ENCODE peak calls at places on chromosomes 12 and 14, in seven cellular contexts. K is Karpas-422; G is CD8-positive, alpha-beta memory T cell; V is AG04450; R is CD8-positive, alpha-beta T cell; C is aorta; U is fibroblast of lung. I is an unnamed sample.
A peak's percentile ranks its signal among the peaks of the same experiment; 100 is the strongest.

GRCh38 chr12:21428241-21428640 is 9.2 kb upstream of the PYROXD1 start:
- DNase-seq in R (no peak), C (no peak), K (no peak), V (no peak), U (peak; percentile 28), G (no peak), I (no peak)

GRCh38 chr12:113561381-113561780 is 89.7 kb upstream of the LHX5 start:
- DNase-seq in K (no peak), G (no peak), V (no peak), C (no peak), U (no peak), R (no peak), I (no peak)

GRCh38 chr12:69161835-69162234 is 77.5 kb upstream of the CPSF6 start:
- DNase-seq in R (no peak), G (no peak), U (peak; percentile 9), C (no peak), K (no peak), V (no peak), I (no peak)

GRCh38 chr14:99675951-99676350 is 8.1 kb upstream of the CYP46A1 start:
- DNase-seq in K (no peak), C (peak; percentile 9), U (no peak), V (no peak), G (no peak), R (no peak), I (no peak)

GRCh38 chr12:61713121-61713520 is 547.1 kb upstream of the USP15 start:
- DNase-seq in U (no peak), G (no peak), K (no peak), R (no peak), C (no peak), V (no peak), I (no peak)

GRCh38 chr12:51323317-51323960 is 535 bp downstream of the BIN2 start:
- DNase-seq in C (no peak), V (no peak), R (peak; percentile 48), K (no peak), U (no peak), G (peak; percentile 34), I (peak; percentile 74)

GRCh38 chr12:125124320-125124966 is 59.2 kb downstream of the AACS start:
- DNase-seq in C (no peak), G (no peak), U (no peak), V (no peak), R (no peak), K (no peak), I (no peak)

GRCh38 chr12:132456186-132456943 is 33.6 kb upstream of the FBRSL1 start:
- DNase-seq in V (no peak), G (no peak), K (no peak), C (no peak), R (no peak), U (no peak), I (no peak)

GRCh38 chr14:40058916-40059897 is 627.0 kb upstream of the FBXO33 start:
- DNase-seq in C (no peak), K (no peak), G (no peak), U (no peak), V (no peak), R (no peak), I (no peak)

GRCh38 chr12:58204086-58204485 is 262.7 kb downstream of the ATP23 start:
- DNase-seq in G (no peak), R (no peak), C (no peak), U (no peak), V (no peak), K (no peak), I (no peak)

GRCh38 chr12:67422081-67422480 is 152.9 kb downstream of the CAND1 start:
- DNase-seq in K (no peak), C (no peak), V (no peak), R (no peak), U (no peak), G (no peak), I (no peak)

GRCh38 chr14:104107611-104108569 is 22.4 kb downstream of the ASPG start:
- DNase-seq in C (peak; percentile 37), R (no peak), G (no peak), U (no peak), K (no peak), V (no peak), I (peak; percentile 57)

GRCh38 chr12:13000935-13001724 is 1.1 kb upstream of the HEBP1 start:
- DNase-seq in V (no peak), U (peak; percentile 48), C (peak; percentile 77), R (peak; percentile 9), G (peak; percentile 11), K (peak; percentile 54), I (peak; percentile 80)

GRCh38 chr12:66321433-66321832 is 19.1 kb downstream of the HELB start:
- DNase-seq in C (no peak), G (no peak), R (no peak), U (no peak), V (no peak), K (no peak), I (no peak)

GRCh38 chr12:110426300-110426910 is 22.9 kb upstream of the ANAPC7 start:
- DNase-seq in U (no peak), V (no peak), R (no peak), C (no peak), K (no peak), G (no peak), I (no peak)

GRCh38 chr12:62731378-62731710 is 203.6 kb downstream of the PPM1H start:
- DNase-seq in K (no peak), U (no peak), G (no peak), R (no peak), C (no peak), V (no peak), I (no peak)

GRCh38 chr12:19972325-19973288 is 395.7 kb upstream of the PDE3A start:
- DNase-seq in C (no peak), V (no peak), K (no peak), R (no peak), U (no peak), G (no peak), I (no peak)

GRCh38 chr14:67268456-67269115 is 27.4 kb downstream of the PALS1 start:
- DNase-seq in K (no peak), U (peak; percentile 30), G (no peak), R (no peak), V (no peak), C (no peak), I (no peak)

GRCh38 chr14:67270354-67270753 is 29.1 kb downstream of the PALS1 start:
- DNase-seq in R (no peak), K (no peak), V (no peak), U (peak; percentile 32), C (no peak), G (no peak), I (no peak)

GRCh38 chr14:67270933-67271332 is 29.7 kb downstream of the PALS1 start:
- DNase-seq in K (no peak), C (no peak), R (no peak), G (no peak), U (no peak), V (no peak), I (no peak)

GRCh38 chr14:67267929-67268328 is 26.7 kb downstream of the PALS1 start:
- DNase-seq in C (no peak), R (no peak), V (no peak), G (no peak), U (no peak), K (no peak), I (no peak)

GRCh38 chr14:67269338-67270060 is 28.3 kb downstream of the PALS1 start:
- DNase-seq in C (no peak), R (no peak), K (no peak), V (peak; percentile 60), U (peak; percentile 93), G (no peak), I (no peak)
- H3K27ac ChIP-seq in C (no peak overlapping the region), R (no peak overlapping the region), K (no peak overlapping the region), V (peak overlapping the region; percentile 49), U (peak overlapping the region; percentile 71), G (no peak overlapping the region), I (no peak overlapping the region)

GRCh38 chr12:70258605-70259403 is 15.6 kb downstream of the CNOT2 start:
- DNase-seq in K (no peak), C (no peak), G (no peak), V (no peak), U (no peak), R (no peak), I (no peak)
- H3K27ac ChIP-seq in K (peak overlapping the region; percentile 96), C (no peak overlapping the region), G (no peak overlapping the region), V (no peak overlapping the region), U (no peak overlapping the region), R (no peak overlapping the region), I (no peak overlapping the region)

DNA sequence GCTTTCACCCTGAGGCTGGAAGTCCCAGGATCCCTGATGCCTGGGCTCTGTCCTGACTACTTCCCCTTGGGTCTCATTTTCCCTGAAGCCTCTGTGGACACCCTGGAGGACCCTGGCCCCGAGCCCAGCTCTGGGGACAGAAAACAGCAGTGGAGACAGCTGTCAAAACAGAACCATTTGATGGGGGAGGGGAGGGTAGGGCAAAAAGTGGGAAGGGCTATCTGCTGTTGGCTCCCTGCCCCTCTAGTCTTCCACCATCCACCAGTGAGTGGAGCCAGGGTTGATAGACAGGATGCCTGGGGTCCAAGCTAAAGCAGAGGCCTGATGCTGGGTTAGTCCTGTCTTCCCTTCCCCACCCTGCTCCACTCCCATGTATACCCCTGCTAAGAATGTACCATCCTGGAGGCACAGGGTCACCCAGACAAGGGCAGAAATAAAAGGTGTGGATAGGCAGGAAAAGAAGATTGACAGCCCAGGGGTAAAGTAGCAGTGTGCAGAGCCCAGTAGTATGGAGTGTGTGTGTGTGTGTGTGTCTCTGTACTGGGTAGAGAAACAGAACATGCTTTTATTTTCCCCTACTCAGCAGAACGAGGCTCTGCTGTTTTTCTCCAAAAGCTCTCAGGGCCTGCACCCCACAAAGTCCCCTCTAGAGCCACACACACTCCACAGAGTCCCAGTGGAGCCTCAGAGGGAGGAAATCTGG is 9.8 kb downstream of the ZNF385A start:
- DNase-seq in C (no peak), V (no peak), U (no peak), R (no peak), G (no peak), K (no peak), I (no peak)
- H3K27ac ChIP-seq in C (no peak overlapping the region), V (no peak overlapping the region), U (no peak overlapping the region), R (no peak overlapping the region), G (no peak overlapping the region), K (no peak overlapping the region), I (peak overlapping the region; percentile 46)

DNA sequence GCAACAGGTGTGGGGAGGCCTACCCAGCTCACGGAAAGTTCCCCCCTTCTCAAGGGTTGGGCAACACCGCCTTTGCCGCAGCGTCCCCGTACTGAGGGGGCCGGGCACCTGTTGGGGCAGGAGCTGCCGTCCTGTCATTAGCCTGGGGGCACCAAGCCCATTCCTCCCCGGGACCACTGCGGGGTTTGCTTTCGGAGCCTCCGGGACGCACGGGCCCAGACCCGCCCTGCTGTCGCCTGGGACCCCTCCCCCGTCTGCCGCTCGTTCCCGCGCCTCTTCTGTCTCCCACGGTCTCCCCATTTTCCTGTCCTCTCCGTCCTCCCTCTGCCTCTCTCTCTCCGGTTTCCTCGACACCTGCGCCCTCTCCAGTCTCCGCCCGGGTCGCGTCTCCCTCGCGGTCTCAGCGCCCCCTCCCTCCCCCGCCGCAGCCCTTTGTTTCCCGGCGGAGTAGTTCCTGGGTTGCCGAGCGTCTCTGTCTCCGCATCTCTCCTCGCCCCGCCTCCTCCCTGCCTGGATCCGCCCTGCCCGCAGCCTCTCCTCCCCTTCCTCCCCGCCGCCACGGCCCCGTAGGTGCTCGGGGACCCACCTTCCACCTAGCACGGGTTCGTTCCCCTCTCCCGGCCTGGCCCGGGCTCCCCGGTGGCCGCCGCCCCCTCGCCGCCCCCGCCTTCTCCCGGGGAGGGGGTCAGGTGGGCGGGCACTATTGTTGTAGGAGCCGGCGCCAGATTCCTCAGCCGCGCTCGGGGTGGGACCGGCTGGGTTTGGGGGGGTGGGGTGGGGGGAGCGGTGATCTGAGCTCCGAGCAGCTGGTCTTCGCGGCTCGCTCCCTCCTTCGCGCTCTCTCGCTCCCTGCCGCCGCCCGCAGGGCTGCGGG is at the start of gene CACNB3:
- DNase-seq in V (no peak), K (peak; percentile 85), C (peak; percentile 84), G (peak; percentile 75), U (peak; percentile 29), R (peak; percentile 56), I (peak; percentile 92)
- H3K27ac ChIP-seq in V (peak within 1 kb of the TSS; percentile 11), K (no peak within 1 kb of the TSS), C (no peak within 1 kb of the TSS), G (peak within 1 kb of the TSS; percentile 0), U (no peak within 1 kb of the TSS), R (no peak within 1 kb of the TSS), I (no peak within 1 kb of the TSS)